ENCODE peak calls at places on chromosomes 1 and 21, in eight cellular contexts. One of them, this sample, is unnamed.

GRCh38 chr1:161159915-161160248 is 582 bp downstream of the USP21 start:
- DNase-seq in activated B cell treated with CpG ODN at 0.5 μM for 24 hours: no peak
- DNase-seq in heart right ventricle: no peak
- DNase-seq in activated CD8-positive, alpha-beta T cell treated with anti-CD3 and anti-CD28 coated beads for 36 hours: no peak
- DNase-seq in neural crest cell: no peak
- DNase-seq in nephron progenitor cell: no peak
- DNase-seq in CD14-positive monocyte: no peak
- DNase-seq in tibial artery: no peak
- DNase-seq in this sample: no peak

GRCh38 chr1:53572061-53572801 is 113.0 kb downstream of the DMRTB1 start:
- DNase-seq in activated B cell treated with CpG ODN at 0.5 μM for 24 hours: no peak
- DNase-seq in heart right ventricle: no peak
- DNase-seq in activated CD8-positive, alpha-beta T cell treated with anti-CD3 and anti-CD28 coated beads for 36 hours: no peak
- DNase-seq in neural crest cell: no peak
- DNase-seq in nephron progenitor cell: no peak
- DNase-seq in CD14-positive monocyte: peak; percentile 17
- DNase-seq in tibial artery: peak; percentile 18
- DNase-seq in this sample: no peak

GRCh38 chr1:115949156-115949555 is 27.2 kb upstream of the SLC22A15 start:
- DNase-seq in activated B cell treated with CpG ODN at 0.5 μM for 24 hours: no peak
- DNase-seq in heart right ventricle: no peak
- DNase-seq in activated CD8-positive, alpha-beta T cell treated with anti-CD3 and anti-CD28 coated beads for 36 hours: no peak
- DNase-seq in neural crest cell: no peak
- DNase-seq in nephron progenitor cell: no peak
- DNase-seq in CD14-positive monocyte: no peak
- DNase-seq in tibial artery: no peak
- DNase-seq in this sample: no peak

GRCh38 chr1:192639607-192640368 is 3.8 kb downstream of the RGS13 start:
- DNase-seq in activated B cell treated with CpG ODN at 0.5 μM for 24 hours: no peak
- DNase-seq in heart right ventricle: no peak
- DNase-seq in activated CD8-positive, alpha-beta T cell treated with anti-CD3 and anti-CD28 coated beads for 36 hours: peak; percentile 4
- DNase-seq in neural crest cell: no peak
- DNase-seq in nephron progenitor cell: no peak
- DNase-seq in CD14-positive monocyte: no peak
- DNase-seq in tibial artery: no peak
- DNase-seq in this sample: no peak

GRCh38 chr1:61125895-61126294 is 43.5 kb downstream of the NFIA start:
- DNase-seq in activated B cell treated with CpG ODN at 0.5 μM for 24 hours: no peak
- DNase-seq in heart right ventricle: no peak
- DNase-seq in activated CD8-positive, alpha-beta T cell treated with anti-CD3 and anti-CD28 coated beads for 36 hours: no peak
- DNase-seq in neural crest cell: no peak
- DNase-seq in nephron progenitor cell: no peak
- DNase-seq in CD14-positive monocyte: no peak
- DNase-seq in tibial artery: no peak
- DNase-seq in this sample: no peak

GRCh38 chr1:221166162-221166500 is 286.9 kb downstream of the HLX start:
- DNase-seq in activated B cell treated with CpG ODN at 0.5 μM for 24 hours: no peak
- DNase-seq in heart right ventricle: no peak
- DNase-seq in activated CD8-positive, alpha-beta T cell treated with anti-CD3 and anti-CD28 coated beads for 36 hours: no peak
- DNase-seq in neural crest cell: no peak
- DNase-seq in nephron progenitor cell: no peak
- DNase-seq in CD14-positive monocyte: no peak
- DNase-seq in tibial artery: no peak
- DNase-seq in this sample: no peak

GRCh38 chr1:154745286-154745731 is 124.8 kb downstream of the KCNN3 start:
- DNase-seq in activated B cell treated with CpG ODN at 0.5 μM for 24 hours: no peak
- DNase-seq in heart right ventricle: peak; percentile 72
- DNase-seq in activated CD8-positive, alpha-beta T cell treated with anti-CD3 and anti-CD28 coated beads for 36 hours: peak; percentile 78
- DNase-seq in neural crest cell: no peak
- DNase-seq in nephron progenitor cell: no peak
- DNase-seq in CD14-positive monocyte: no peak
- DNase-seq in tibial artery: no peak
- DNase-seq in this sample: no peak

GRCh38 chr1:53477626-53478025 is 18.4 kb downstream of the DMRTB1 start:
- DNase-seq in activated B cell treated with CpG ODN at 0.5 μM for 24 hours: no peak
- DNase-seq in heart right ventricle: no peak
- DNase-seq in activated CD8-positive, alpha-beta T cell treated with anti-CD3 and anti-CD28 coated beads for 36 hours: no peak
- DNase-seq in neural crest cell: no peak
- DNase-seq in nephron progenitor cell: no peak
- DNase-seq in CD14-positive monocyte: no peak
- DNase-seq in tibial artery: no peak
- DNase-seq in this sample: no peak

GRCh38 chr21:43817157-43818086 is 28.0 kb downstream of the RRP1 start:
- DNase-seq in activated B cell treated with CpG ODN at 0.5 μM for 24 hours: no peak
- DNase-seq in heart right ventricle: no peak
- DNase-seq in activated CD8-positive, alpha-beta T cell treated with anti-CD3 and anti-CD28 coated beads for 36 hours: no peak
- DNase-seq in neural crest cell: no peak
- DNase-seq in nephron progenitor cell: no peak
- DNase-seq in CD14-positive monocyte: no peak
- DNase-seq in tibial artery: no peak
- DNase-seq in this sample: no peak

GRCh38 chr1:48760889-48761288 is 15.8 kb downstream of the BEND5 start:
- DNase-seq in activated B cell treated with CpG ODN at 0.5 μM for 24 hours: no peak
- DNase-seq in heart right ventricle: no peak
- DNase-seq in activated CD8-positive, alpha-beta T cell treated with anti-CD3 and anti-CD28 coated beads for 36 hours: no peak
- DNase-seq in neural crest cell: no peak
- DNase-seq in nephron progenitor cell: no peak
- DNase-seq in CD14-positive monocyte: no peak
- DNase-seq in tibial artery: no peak
- DNase-seq in this sample: no peak

GRCh38 chr1:10152709-10153284 is 57.6 kb upstream of the KIF1B start:
- DNase-seq in activated B cell treated with CpG ODN at 0.5 μM for 24 hours: no peak
- DNase-seq in heart right ventricle: peak; percentile 23
- DNase-seq in activated CD8-positive, alpha-beta T cell treated with anti-CD3 and anti-CD28 coated beads for 36 hours: peak; percentile 63
- DNase-seq in neural crest cell: peak; percentile 58
- DNase-seq in nephron progenitor cell: peak; percentile 37
- DNase-seq in CD14-positive monocyte: peak; percentile 50
- DNase-seq in tibial artery: peak; percentile 32
- DNase-seq in this sample: no peak

GRCh38 chr1:38964140-38964548 is 22.5 kb upstream of the RHBDL2 start:
- DNase-seq in activated B cell treated with CpG ODN at 0.5 μM for 24 hours: no peak
- DNase-seq in heart right ventricle: no peak
- DNase-seq in activated CD8-positive, alpha-beta T cell treated with anti-CD3 and anti-CD28 coated beads for 36 hours: peak; percentile 8
- DNase-seq in neural crest cell: no peak
- DNase-seq in nephron progenitor cell: no peak
- DNase-seq in CD14-positive monocyte: no peak
- DNase-seq in tibial artery: no peak
- DNase-seq in this sample: no peak

GRCh38 chr1:92953491-92953890 is 7.8 kb downstream of the DIPK1A start:
- DNase-seq in activated B cell treated with CpG ODN at 0.5 μM for 24 hours: no peak
- DNase-seq in heart right ventricle: no peak
- DNase-seq in activated CD8-positive, alpha-beta T cell treated with anti-CD3 and anti-CD28 coated beads for 36 hours: peak; percentile 72
- DNase-seq in neural crest cell: no peak
- DNase-seq in nephron progenitor cell: no peak
- DNase-seq in CD14-positive monocyte: no peak
- DNase-seq in tibial artery: no peak
- DNase-seq in this sample: no peak

GRCh38 chr1:3568815-3569435 is 42.4 kb downstream of the MEGF6 start:
- DNase-seq in activated B cell treated with CpG ODN at 0.5 μM for 24 hours: no peak
- DNase-seq in heart right ventricle: no peak
- DNase-seq in activated CD8-positive, alpha-beta T cell treated with anti-CD3 and anti-CD28 coated beads for 36 hours: no peak
- DNase-seq in neural crest cell: no peak
- DNase-seq in nephron progenitor cell: no peak
- DNase-seq in CD14-positive monocyte: no peak
- DNase-seq in tibial artery: no peak
- DNase-seq in this sample: no peak

GRCh38 chr1:58829861-58830260 is 46.0 kb upstream of the JUN start:
- DNase-seq in activated B cell treated with CpG ODN at 0.5 μM for 24 hours: no peak
- DNase-seq in heart right ventricle: no peak
- DNase-seq in activated CD8-positive, alpha-beta T cell treated with anti-CD3 and anti-CD28 coated beads for 36 hours: no peak
- DNase-seq in neural crest cell: no peak
- DNase-seq in nephron progenitor cell: no peak
- DNase-seq in CD14-positive monocyte: no peak
- DNase-seq in tibial artery: no peak
- DNase-seq in this sample: no peak

GRCh38 chr1:64263856-64264255 is 60.4 kb downstream of the UBE2U start:
- DNase-seq in activated B cell treated with CpG ODN at 0.5 μM for 24 hours: no peak
- DNase-seq in heart right ventricle: no peak
- DNase-seq in activated CD8-positive, alpha-beta T cell treated with anti-CD3 and anti-CD28 coated beads for 36 hours: no peak
- DNase-seq in neural crest cell: no peak
- DNase-seq in nephron progenitor cell: no peak
- DNase-seq in CD14-positive monocyte: no peak
- DNase-seq in tibial artery: no peak
- DNase-seq in this sample: no peak

GRCh38 chr21:30605968-30606367 is 5.1 kb downstream of the KRTAP22-1 start:
- DNase-seq in activated B cell treated with CpG ODN at 0.5 μM for 24 hours: no peak
- DNase-seq in heart right ventricle: no peak
- DNase-seq in activated CD8-positive, alpha-beta T cell treated with anti-CD3 and anti-CD28 coated beads for 36 hours: no peak
- DNase-seq in neural crest cell: no peak
- DNase-seq in nephron progenitor cell: no peak
- DNase-seq in CD14-positive monocyte: no peak
- DNase-seq in tibial artery: no peak
- DNase-seq in this sample: no peak

GRCh38 chr1:30340934-30341333 is 382.5 kb downstream of the MATN1 start:
- DNase-seq in activated B cell treated with CpG ODN at 0.5 μM for 24 hours: no peak
- DNase-seq in heart right ventricle: no peak
- DNase-seq in activated CD8-positive, alpha-beta T cell treated with anti-CD3 and anti-CD28 coated beads for 36 hours: no peak
- DNase-seq in neural crest cell: no peak
- DNase-seq in nephron progenitor cell: no peak
- DNase-seq in CD14-positive monocyte: no peak
- DNase-seq in tibial artery: no peak
- DNase-seq in this sample: no peak

GRCh38 chr1:30339866-30340265 is 383.5 kb downstream of the MATN1 start:
- DNase-seq in activated B cell treated with CpG ODN at 0.5 μM for 24 hours: no peak
- DNase-seq in heart right ventricle: no peak
- DNase-seq in activated CD8-positive, alpha-beta T cell treated with anti-CD3 and anti-CD28 coated beads for 36 hours: no peak
- DNase-seq in neural crest cell: no peak
- DNase-seq in nephron progenitor cell: no peak
- DNase-seq in CD14-positive monocyte: no peak
- DNase-seq in tibial artery: no peak
- DNase-seq in this sample: no peak

GRCh38 chr1:30343562-30343961 is 379.8 kb downstream of the MATN1 start:
- DNase-seq in activated B cell treated with CpG ODN at 0.5 μM for 24 hours: no peak
- DNase-seq in heart right ventricle: no peak
- DNase-seq in activated CD8-positive, alpha-beta T cell treated with anti-CD3 and anti-CD28 coated beads for 36 hours: no peak
- DNase-seq in neural crest cell: no peak
- DNase-seq in nephron progenitor cell: no peak
- DNase-seq in CD14-positive monocyte: no peak
- DNase-seq in tibial artery: no peak
- DNase-seq in this sample: no peak

GRCh38 chr1:30345525-30346145 is 377.8 kb downstream of the MATN1 start:
- DNase-seq in activated B cell treated with CpG ODN at 0.5 μM for 24 hours: no peak
- DNase-seq in heart right ventricle: no peak
- DNase-seq in activated CD8-positive, alpha-beta T cell treated with anti-CD3 and anti-CD28 coated beads for 36 hours: no peak
- DNase-seq in neural crest cell: no peak
- DNase-seq in nephron progenitor cell: no peak
- DNase-seq in CD14-positive monocyte: no peak
- DNase-seq in tibial artery: no peak
- DNase-seq in this sample: no peak

GRCh38 chr1:30342535-30343141 is 380.7 kb downstream of the MATN1 start:
- DNase-seq in activated B cell treated with CpG ODN at 0.5 μM for 24 hours: no peak
- DNase-seq in heart right ventricle: no peak
- DNase-seq in activated CD8-positive, alpha-beta T cell treated with anti-CD3 and anti-CD28 coated beads for 36 hours: no peak
- DNase-seq in neural crest cell: no peak
- DNase-seq in nephron progenitor cell: peak; percentile 56
- DNase-seq in CD14-positive monocyte: no peak
- DNase-seq in tibial artery: no peak
- DNase-seq in this sample: no peak
- TF ChIP-seq CTCF in activated B cell treated with CpG ODN at 0.5 μM for 24 hours: no peak
- TF ChIP-seq CTCF in heart right ventricle: no peak
- TF ChIP-seq CTCF in activated CD8-positive, alpha-beta T cell treated with anti-CD3 and anti-CD28 coated beads for 36 hours: no peak
- TF ChIP-seq CTCF in neural crest cell: no peak
- TF ChIP-seq CTCF in nephron progenitor cell: no peak
- TF ChIP-seq CTCF in CD14-positive monocyte: no peak
- TF ChIP-seq CTCF in tibial artery: no peak
- TF ChIP-seq CTCF in this sample: no peak

DNA sequence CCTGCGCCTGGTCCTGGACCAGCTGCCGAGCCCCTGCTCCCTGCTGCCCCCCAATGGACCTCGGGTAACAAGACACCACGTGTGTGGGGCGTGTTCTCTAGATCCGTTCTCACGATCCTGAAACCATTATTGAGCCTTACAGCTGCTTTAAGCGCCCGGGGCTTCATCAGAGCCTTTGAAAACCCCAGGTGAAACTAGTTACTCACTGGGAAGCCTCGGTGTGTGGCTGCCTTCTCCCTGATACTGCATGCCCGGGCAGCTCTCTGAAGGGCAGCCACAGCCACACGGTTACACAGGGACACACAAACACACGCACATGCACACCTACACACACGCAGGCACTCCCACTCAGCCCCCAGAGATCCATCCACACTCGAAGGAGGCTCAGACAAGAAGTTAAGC is 5.3 kb downstream of the HES2 start:
- DNase-seq in activated B cell treated with CpG ODN at 0.5 μM for 24 hours: no peak
- DNase-seq in heart right ventricle: no peak
- DNase-seq in activated CD8-positive, alpha-beta T cell treated with anti-CD3 and anti-CD28 coated beads for 36 hours: peak; percentile 79
- DNase-seq in neural crest cell: no peak
- DNase-seq in nephron progenitor cell: no peak
- DNase-seq in CD14-positive monocyte: no peak
- DNase-seq in tibial artery: no peak
- DNase-seq in this sample: no peak
- TF ChIP-seq CTCF in activated B cell treated with CpG ODN at 0.5 μM for 24 hours: no peak
- TF ChIP-seq CTCF in heart right ventricle: peak; percentile 42
- TF ChIP-seq CTCF in activated CD8-positive, alpha-beta T cell treated with anti-CD3 and anti-CD28 coated beads for 36 hours: peak; percentile 62
- TF ChIP-seq CTCF in neural crest cell: peak; percentile 68
- TF ChIP-seq CTCF in nephron progenitor cell: peak; percentile 53
- TF ChIP-seq CTCF in CD14-positive monocyte: peak; percentile 39
- TF ChIP-seq CTCF in tibial artery: no peak
- TF ChIP-seq CTCF in this sample: no peak

GRCh38 chr1:77406661-77407060 is 124.8 kb downstream of the AK5 start:
- DNase-seq in activated B cell treated with CpG ODN at 0.5 μM for 24 hours: no peak
- DNase-seq in heart right ventricle: no peak
- DNase-seq in activated CD8-positive, alpha-beta T cell treated with anti-CD3 and anti-CD28 coated beads for 36 hours: no peak
- DNase-seq in neural crest cell: no peak
- DNase-seq in nephron progenitor cell: no peak
- DNase-seq in CD14-positive monocyte: no peak
- DNase-seq in tibial artery: no peak
- DNase-seq in this sample: no peak
- TF ChIP-seq CTCF in activated B cell treated with CpG ODN at 0.5 μM for 24 hours: no peak
- TF ChIP-seq CTCF in heart right ventricle: no peak
- TF ChIP-seq CTCF in activated CD8-positive, alpha-beta T cell treated with anti-CD3 and anti-CD28 coated beads for 36 hours: no peak
- TF ChIP-seq CTCF in neural crest cell: no peak
- TF ChIP-seq CTCF in nephron progenitor cell: no peak
- TF ChIP-seq CTCF in CD14-positive monocyte: no peak
- TF ChIP-seq CTCF in tibial artery: no peak
- TF ChIP-seq CTCF in this sample: no peak

DNA sequence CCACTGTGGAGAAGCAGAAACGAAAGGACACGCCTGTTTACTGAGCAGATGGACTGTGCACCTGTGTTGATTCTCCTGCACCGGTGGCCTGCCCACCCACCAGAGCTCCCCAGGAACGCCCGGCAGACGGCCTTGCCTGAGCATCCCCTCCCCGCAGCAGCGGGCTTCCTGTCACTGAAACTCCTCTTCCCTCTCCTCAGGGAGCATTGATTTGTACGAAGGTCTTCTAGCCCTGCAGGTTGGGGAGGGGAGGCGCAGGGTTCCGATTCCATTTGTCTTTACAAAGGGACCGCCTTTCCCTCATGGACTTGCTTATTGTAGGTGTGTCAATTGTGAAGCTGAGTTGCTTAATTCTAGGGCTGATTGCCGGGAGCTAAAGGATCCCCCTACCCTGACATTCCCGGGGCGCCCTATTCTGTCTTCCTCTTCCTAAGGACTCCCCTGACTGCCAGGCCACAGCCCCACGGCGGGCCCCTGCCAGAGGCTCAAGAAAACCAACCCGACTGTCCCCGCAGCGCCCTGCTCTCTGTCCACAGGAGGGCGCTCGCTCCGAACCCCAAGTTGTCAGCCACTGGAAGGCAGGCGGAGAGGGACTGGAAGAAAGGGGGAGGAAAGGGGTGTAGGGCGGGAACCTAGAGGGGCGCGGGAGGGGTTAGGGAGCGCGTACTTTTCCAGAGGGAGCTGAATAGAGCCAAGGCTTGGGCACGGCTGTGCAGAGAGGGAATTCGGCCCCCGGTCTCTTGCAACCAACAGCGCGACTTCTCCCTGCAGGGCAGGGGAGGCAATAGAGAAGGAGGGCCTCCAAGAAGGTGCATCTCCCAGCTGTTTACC is 2.8 kb downstream of the S100A6 start:
- DNase-seq in activated B cell treated with CpG ODN at 0.5 μM for 24 hours: peak; percentile 60
- DNase-seq in heart right ventricle: peak; percentile 82
- DNase-seq in activated CD8-positive, alpha-beta T cell treated with anti-CD3 and anti-CD28 coated beads for 36 hours: peak; percentile 86
- DNase-seq in neural crest cell: peak; percentile 85
- DNase-seq in nephron progenitor cell: peak; percentile 86
- DNase-seq in CD14-positive monocyte: peak; percentile 85
- DNase-seq in tibial artery: peak; percentile 92
- DNase-seq in this sample: peak; percentile 79
- TF ChIP-seq CTCF in activated B cell treated with CpG ODN at 0.5 μM for 24 hours: no peak
- TF ChIP-seq CTCF in heart right ventricle: peak; percentile 83
- TF ChIP-seq CTCF in activated CD8-positive, alpha-beta T cell treated with anti-CD3 and anti-CD28 coated beads for 36 hours: peak; percentile 87
- TF ChIP-seq CTCF in neural crest cell: peak; percentile 83
- TF ChIP-seq CTCF in nephron progenitor cell: peak; percentile 77
- TF ChIP-seq CTCF in CD14-positive monocyte: peak; percentile 89
- TF ChIP-seq CTCF in tibial artery: peak; percentile 88
- TF ChIP-seq CTCF in this sample: no peak

This sample was measured in omental fat pad.